ENCODE peak calls at places on chromosomes 4 and X, in six cellular contexts. One of them, this sample, is unnamed. For H3K4me1, the result is how much of the 10 kb centered on the place peaks cover.

GRCh38 chr4:119498520-119498919 is 130.1 kb downstream of the PDE5A start:
- DNase-seq in H9: no peak
- DNase-seq in right lobe of liver: no peak
- DNase-seq in BE2C: no peak
- DNase-seq in heart left ventricle: no peak
- DNase-seq in cardiac muscle cell: peak
- DNase-seq in this sample: peak

GRCh38 chr4:168200685-168201084 is 108.3 kb downstream of the ANXA10 start:
- DNase-seq in H9: no peak
- DNase-seq in right lobe of liver: no peak
- DNase-seq in BE2C: no peak
- DNase-seq in heart left ventricle: no peak
- DNase-seq in cardiac muscle cell: no peak
- DNase-seq in this sample: no peak

GRCh38 chr4:24322986-24323385 is 261.4 kb downstream of the DHX15 start:
- DNase-seq in H9: no peak
- DNase-seq in right lobe of liver: no peak
- DNase-seq in BE2C: no peak
- DNase-seq in heart left ventricle: no peak
- DNase-seq in cardiac muscle cell: no peak
- DNase-seq in this sample: no peak

GRCh38 chrX:79231662-79232061 is 87.2 kb downstream of the GPR174 start:
- DNase-seq in H9: no peak
- DNase-seq in right lobe of liver: no peak
- DNase-seq in BE2C: no peak
- DNase-seq in heart left ventricle: no peak
- DNase-seq in cardiac muscle cell: no peak
- DNase-seq in this sample: peak

GRCh38 chr4:16384496-16384895 is 158.2 kb upstream of the TAPT1 start:
- DNase-seq in H9: no peak
- DNase-seq in right lobe of liver: no peak
- DNase-seq in BE2C: peak
- DNase-seq in heart left ventricle: no peak
- DNase-seq in cardiac muscle cell: no peak
- DNase-seq in this sample: no peak

GRCh38 chr4:87118826-87119225 is 101.6 kb downstream of the KLHL8 start:
- DNase-seq in H9: no peak
- DNase-seq in right lobe of liver: no peak
- DNase-seq in BE2C: peak
- DNase-seq in heart left ventricle: no peak
- DNase-seq in cardiac muscle cell: peak
- DNase-seq in this sample: no peak

GRCh38 chr4:53240573-53240972 is 125.3 kb downstream of the SCFD2 start:
- DNase-seq in H9: no peak
- DNase-seq in right lobe of liver: no peak
- DNase-seq in BE2C: no peak
- DNase-seq in heart left ventricle: no peak
- DNase-seq in cardiac muscle cell: no peak
- DNase-seq in this sample: no peak

GRCh38 chr4:144861471-144861870 is 215.5 kb downstream of the HHIP start:
- DNase-seq in H9: no peak
- DNase-seq in right lobe of liver: no peak
- DNase-seq in BE2C: no peak
- DNase-seq in heart left ventricle: no peak
- DNase-seq in cardiac muscle cell: no peak
- DNase-seq in this sample: no peak

GRCh38 chr4:104352211-104352610 is 142.5 kb downstream of the CXXC4 start:
- DNase-seq in H9: peak
- DNase-seq in right lobe of liver: no peak
- DNase-seq in BE2C: no peak
- DNase-seq in heart left ventricle: no peak
- DNase-seq in cardiac muscle cell: no peak
- DNase-seq in this sample: no peak

GRCh38 chr4:663438-664428 is 10.3 kb downstream of the ATP5ME start:
- DNase-seq in H9: peak
- DNase-seq in right lobe of liver: peak
- DNase-seq in BE2C: peak
- DNase-seq in heart left ventricle: peak
- DNase-seq in cardiac muscle cell: peak
- DNase-seq in this sample: peak

GRCh38 chr4:170662250-170662649 is 572.5 kb upstream of the AADAT start:
- DNase-seq in H9: no peak
- DNase-seq in right lobe of liver: no peak
- DNase-seq in BE2C: no peak
- DNase-seq in heart left ventricle: no peak
- DNase-seq in cardiac muscle cell: no peak
- DNase-seq in this sample: no peak

GRCh38 chr4:18464160-18464559 is 442.6 kb upstream of the LCORL start:
- DNase-seq in H9: no peak
- DNase-seq in right lobe of liver: no peak
- DNase-seq in BE2C: no peak
- DNase-seq in heart left ventricle: no peak
- DNase-seq in cardiac muscle cell: no peak
- DNase-seq in this sample: no peak

GRCh38 chr4:159308571-159309340 is 205.9 kb downstream of the RAPGEF2 start:
- DNase-seq in H9: no peak
- DNase-seq in right lobe of liver: no peak
- DNase-seq in BE2C: no peak
- DNase-seq in heart left ventricle: no peak
- DNase-seq in cardiac muscle cell: no peak
- DNase-seq in this sample: no peak

GRCh38 chr4:103567591-103567990 is 152.2 kb downstream of the TACR3 start:
- DNase-seq in H9: no peak
- DNase-seq in right lobe of liver: no peak
- DNase-seq in BE2C: no peak
- DNase-seq in heart left ventricle: no peak
- DNase-seq in cardiac muscle cell: no peak
- DNase-seq in this sample: no peak

GRCh38 chrX:150643271-150643670 is 49.9 kb upstream of the MTMR1 start:
- DNase-seq in H9: no peak
- DNase-seq in right lobe of liver: no peak
- DNase-seq in BE2C: no peak
- DNase-seq in heart left ventricle: no peak
- DNase-seq in cardiac muscle cell: peak
- DNase-seq in this sample: no peak

GRCh38 chr4:154464654-154465053 is 26.9 kb downstream of the DCHS2 start:
- DNase-seq in H9: no peak
- DNase-seq in right lobe of liver: no peak
- DNase-seq in BE2C: no peak
- DNase-seq in heart left ventricle: no peak
- DNase-seq in cardiac muscle cell: no peak
- DNase-seq in this sample: no peak

GRCh38 chr4:105276361-105276760 is 129.7 kb downstream of the TET2 start:
- DNase-seq in H9: no peak
- DNase-seq in right lobe of liver: no peak
- DNase-seq in BE2C: no peak
- DNase-seq in heart left ventricle: no peak
- DNase-seq in cardiac muscle cell: no peak
- DNase-seq in this sample: no peak

GRCh38 chrX:149527705-149528104 is 13.1 kb upstream of the EOLA1 start:
- DNase-seq in H9: no peak
- DNase-seq in right lobe of liver: no peak
- DNase-seq in BE2C: no peak
- DNase-seq in heart left ventricle: no peak
- DNase-seq in cardiac muscle cell: peak
- DNase-seq in this sample: no peak

GRCh38 chr4:7518871-7519637 is 84.3 kb upstream of the PSAPL1 start:
- DNase-seq in H9: no peak
- DNase-seq in right lobe of liver: no peak
- DNase-seq in BE2C: peak
- DNase-seq in heart left ventricle: peak
- DNase-seq in cardiac muscle cell: no peak
- DNase-seq in this sample: no peak

GRCh38 chrX:140664939-140665338 is 44.6 kb upstream of the LINC00632 start:
- DNase-seq in H9: no peak
- DNase-seq in right lobe of liver: no peak
- DNase-seq in BE2C: no peak
- DNase-seq in heart left ventricle: no peak
- DNase-seq in cardiac muscle cell: peak
- DNase-seq in this sample: no peak

GRCh38 chrX:115183980-115184379 is 5.2 kb upstream of the RBMXL3 start:
- DNase-seq in H9: no peak
- DNase-seq in right lobe of liver: no peak
- DNase-seq in BE2C: no peak
- DNase-seq in heart left ventricle: no peak
- DNase-seq in cardiac muscle cell: no peak
- DNase-seq in this sample: no peak

GRCh38 chr4:15117270-15117946 is 115.1 kb downstream of the CPEB2 start:
- DNase-seq in H9: no peak
- DNase-seq in right lobe of liver: no peak
- DNase-seq in BE2C: no peak
- DNase-seq in heart left ventricle: no peak
- DNase-seq in cardiac muscle cell: no peak
- DNase-seq in this sample: no peak

GRCh38 chr4:84887824-84888223 is 78.7 kb downstream of the WDFY3 start:
- DNase-seq in H9: no peak
- DNase-seq in right lobe of liver: no peak
- DNase-seq in BE2C: no peak
- DNase-seq in heart left ventricle: no peak
- DNase-seq in cardiac muscle cell: peak
- DNase-seq in this sample: no peak

GRCh38 chr4:15677507-15677988 is 4.1 kb upstream of the FAM200B start:
- DNase-seq in H9: no peak
- DNase-seq in right lobe of liver: no peak
- DNase-seq in BE2C: no peak
- DNase-seq in heart left ventricle: no peak
- DNase-seq in cardiac muscle cell: peak
- DNase-seq in this sample: no peak

GRCh38 chr4:139659735-139660424 is 5.7 kb upstream of the MGST2 start:
- DNase-seq in H9: no peak
- DNase-seq in right lobe of liver: no peak
- DNase-seq in BE2C: no peak
- DNase-seq in heart left ventricle: no peak
- DNase-seq in cardiac muscle cell: no peak
- DNase-seq in this sample: no peak

GRCh38 chr4:139658983-139659382 is 6.6 kb upstream of the MGST2 start:
- DNase-seq in H9: no peak
- DNase-seq in right lobe of liver: no peak
- DNase-seq in BE2C: no peak
- DNase-seq in heart left ventricle: no peak
- DNase-seq in cardiac muscle cell: no peak
- DNase-seq in this sample: no peak

GRCh38 chr4:139663561-139664138 is 2.0 kb upstream of the MGST2 start:
- DNase-seq in H9: no peak
- DNase-seq in right lobe of liver: no peak
- DNase-seq in BE2C: no peak
- DNase-seq in heart left ventricle: no peak
- DNase-seq in cardiac muscle cell: peak
- DNase-seq in this sample: no peak

GRCh38 chr4:139658185-139658584 is 7.4 kb upstream of the MGST2 start:
- DNase-seq in H9: peak
- DNase-seq in right lobe of liver: no peak
- DNase-seq in BE2C: no peak
- DNase-seq in heart left ventricle: no peak
- DNase-seq in cardiac muscle cell: no peak
- DNase-seq in this sample: no peak

DNA sequence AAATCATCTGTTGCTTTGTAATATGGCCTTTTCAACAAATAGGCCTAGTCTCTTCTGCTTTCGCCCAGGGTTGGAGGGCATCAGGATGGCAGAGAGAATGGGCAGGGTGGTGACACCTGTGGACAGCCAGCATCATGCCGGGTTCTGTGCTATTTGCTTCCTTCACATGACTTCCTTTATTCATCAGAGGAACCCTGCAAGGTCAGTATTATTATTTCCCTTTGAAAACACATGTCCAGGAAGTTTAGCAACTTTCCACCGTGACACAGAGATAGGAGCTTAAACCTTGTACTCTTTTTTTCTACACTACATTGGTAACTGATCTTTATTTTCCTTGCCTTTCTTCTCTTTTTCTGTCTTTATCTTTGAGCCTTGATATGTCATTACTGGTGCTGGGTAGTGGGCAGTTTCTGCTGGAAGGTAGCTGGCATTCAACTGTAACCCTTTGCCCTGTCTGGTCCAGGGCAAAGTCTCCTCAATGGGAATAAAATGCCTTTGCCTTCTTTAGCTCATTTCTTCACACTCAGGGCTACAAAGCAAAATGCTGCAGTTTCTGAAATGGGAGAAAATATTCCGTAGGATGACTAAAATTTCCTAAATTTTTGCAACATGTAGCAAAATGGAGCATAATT is 5.0 kb upstream of the MGST2 start:
- DNase-seq in H9: no peak
- DNase-seq in right lobe of liver: no peak
- DNase-seq in BE2C: no peak
- DNase-seq in heart left ventricle: no peak
- DNase-seq in cardiac muscle cell: peak
- DNase-seq in this sample: no peak
- H3K4me1 ChIP-seq in H9: under half
- H3K4me1 ChIP-seq in right lobe of liver: under half
- H3K4me1 ChIP-seq in BE2C: under half
- H3K4me1 ChIP-seq in heart left ventricle: under half
- H3K4me1 ChIP-seq in cardiac muscle cell: under half
- H3K4me1 ChIP-seq in this sample: under half

GRCh38 chrX:136495043-136495442 is 2.3 kb upstream of the HTATSF1 start:
- DNase-seq in H9: no peak
- DNase-seq in right lobe of liver: no peak
- DNase-seq in BE2C: no peak
- DNase-seq in heart left ventricle: no peak
- DNase-seq in cardiac muscle cell: no peak
- DNase-seq in this sample: no peak
- H3K4me1 ChIP-seq in H9: under half
- H3K4me1 ChIP-seq in right lobe of liver: under half
- H3K4me1 ChIP-seq in BE2C: under half
- H3K4me1 ChIP-seq in heart left ventricle: under half
- H3K4me1 ChIP-seq in cardiac muscle cell: under half
- H3K4me1 ChIP-seq in this sample: under half

DNA sequence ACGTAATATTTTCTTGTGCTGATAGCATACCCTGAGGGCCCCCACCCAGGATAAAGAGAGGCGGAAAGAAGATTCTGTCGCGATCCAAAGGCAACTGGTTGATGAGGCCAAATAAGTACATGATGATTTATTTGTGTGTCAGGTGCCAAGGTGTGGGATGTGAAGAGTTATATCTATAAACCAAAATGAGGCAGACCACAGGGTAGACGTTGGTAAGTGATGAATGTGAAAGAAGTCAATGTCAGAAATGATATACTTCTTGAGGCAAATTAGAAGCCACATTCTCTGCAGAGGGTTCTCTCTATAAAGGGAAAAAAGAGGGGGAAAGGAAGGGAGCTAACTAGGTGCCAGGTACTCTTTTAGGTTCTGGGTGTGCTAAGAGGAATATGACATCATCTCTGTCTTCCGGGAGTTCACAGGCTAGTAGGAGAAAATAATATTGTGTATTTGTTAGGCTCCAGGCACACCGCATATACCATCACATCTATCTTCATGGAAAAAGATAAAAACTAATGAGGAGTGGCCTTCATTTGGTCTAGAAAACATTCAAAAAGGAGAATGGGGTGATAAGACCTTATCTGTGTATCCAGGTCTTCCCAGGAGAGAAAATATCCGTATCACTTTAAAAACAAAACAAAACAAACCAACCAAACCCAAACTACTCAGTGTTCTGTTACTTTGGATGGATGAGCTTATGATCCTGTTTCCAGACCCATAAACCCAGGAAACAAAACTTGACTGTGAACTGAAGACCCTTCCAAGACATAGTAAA is 4.8 kb upstream of the SH2D1A start:
- DNase-seq in H9: no peak
- DNase-seq in right lobe of liver: no peak
- DNase-seq in BE2C: no peak
- DNase-seq in heart left ventricle: no peak
- DNase-seq in cardiac muscle cell: no peak
- DNase-seq in this sample: no peak
- H3K4me1 ChIP-seq in H9: under half
- H3K4me1 ChIP-seq in right lobe of liver: under half
- H3K4me1 ChIP-seq in BE2C: under half
- H3K4me1 ChIP-seq in heart left ventricle: under half
- H3K4me1 ChIP-seq in cardiac muscle cell: under half
- H3K4me1 ChIP-seq in this sample: under half

GRCh38 chrX:45750639-45751038 is 550.0 kb upstream of the DIPK2B start:
- DNase-seq in H9: no peak
- DNase-seq in right lobe of liver: no peak
- DNase-seq in BE2C: no peak
- DNase-seq in heart left ventricle: no peak
- DNase-seq in cardiac muscle cell: no peak
- DNase-seq in this sample: no peak
- H3K4me1 ChIP-seq in H9: under half
- H3K4me1 ChIP-seq in right lobe of liver: under half
- H3K4me1 ChIP-seq in BE2C: under half
- H3K4me1 ChIP-seq in heart left ventricle: under half
- H3K4me1 ChIP-seq in cardiac muscle cell: under half
- H3K4me1 ChIP-seq in this sample: under half

This sample was measured in kidney.